ENCODE peak calls at places on chromosomes 3 and 15, in six cellular contexts. X is CD8-positive, alpha-beta memory T cell; G is HFF-Myc; T is bronchial epithelial cell; O is AG10803; J is fibroblast of the aortic adventitia. U is an unnamed sample.

GRCh38 chr3:194013928-194014327 is 122.0 kb upstream of the HES1 start:
- DNase-seq in X (no peak), J (no peak), T (no peak), O (no peak), G (no peak), U (no peak)

GRCh38 chr3:33030802-33031201 is 66.1 kb downstream of the GLB1 start:
- DNase-seq in J (no peak), O (no peak), T (no peak), G (no peak), X (peak; percentile 71), U (peak; percentile 81)

GRCh38 chr15:73317651-73318462 is 50.9 kb downstream of the HCN4 start:
- DNase-seq in J (no peak), G (no peak), O (no peak), T (no peak), X (no peak), U (no peak)

GRCh38 chr3:52552089-52552488 is 15.7 kb downstream of the UQCC5 start:
- DNase-seq in G (no peak), O (no peak), J (no peak), T (peak; percentile 71), X (no peak), U (no peak)

GRCh38 chr3:36298188-36298587 is 82.1 kb upstream of the STAC start:
- DNase-seq in T (no peak), O (no peak), G (no peak), X (no peak), J (no peak), U (no peak)

GRCh38 chr3:177150970-177151627 is 46.2 kb downstream of the TBL1XR1 start:
- DNase-seq in J (peak; percentile 84), X (peak; percentile 11), T (peak; percentile 90), O (peak; percentile 60), G (peak; percentile 69), U (peak; percentile 33)

GRCh38 chr15:52680041-52680391 is 828 bp upstream of the ATOSA start:
- DNase-seq in O (peak; percentile 38), G (peak; percentile 14), J (peak; percentile 20), T (no peak), X (no peak), U (no peak)

GRCh38 chr3:14424711-14425573 is 22.5 kb downstream of the SLC6A6 start:
- DNase-seq in X (peak; percentile 74), G (no peak), T (no peak), J (no peak), O (no peak), U (no peak)

GRCh38 chr3:184568918-184569829 is 7.6 kb downstream of the EPHB3 start:
- DNase-seq in G (peak; percentile 97), X (no peak), T (peak; percentile 52), J (peak; percentile 98), O (peak; percentile 99), U (no peak)

GRCh38 chr3:44913868-44914468 is 39.6 kb downstream of the TGM4 start:
- DNase-seq in X (peak; percentile 44), O (peak; percentile 67), T (peak; percentile 59), G (peak; percentile 33), J (peak; percentile 75), U (peak; percentile 57)

GRCh38 chr3:134306334-134306733 is 55.7 kb upstream of the RYK start:
- DNase-seq in T (no peak), O (no peak), G (no peak), J (peak; percentile 52), X (no peak), U (no peak)

GRCh38 chr15:39961051-39961450 is 27.1 kb downstream of the EIF2AK4 start:
- DNase-seq in G (peak; percentile 39), T (no peak), X (no peak), O (peak; percentile 92), J (peak; percentile 33), U (no peak)

GRCh38 chr3:66253790-66254620 is 33.2 kb downstream of the SLC25A26 start:
- DNase-seq in J (peak; percentile 71), O (peak; percentile 44), X (peak; percentile 21), T (peak; percentile 52), G (peak; percentile 27), U (peak; percentile 53)

GRCh38 chr15:40857601-40858351 is 13.9 kb downstream of the SPINT1 start:
- DNase-seq in T (peak; percentile 70), G (peak; percentile 43), X (peak; percentile 65), O (peak; percentile 44), J (peak; percentile 67), U (peak; percentile 53)

GRCh38 chr3:102161362-102162006 is 273.3 kb upstream of the ZPLD1 start:
- DNase-seq in T (peak; percentile 59), G (no peak), J (peak; percentile 20), X (no peak), O (no peak), U (no peak)

GRCh38 chr3:102162251-102162650 is 272.6 kb upstream of the ZPLD1 start:
- DNase-seq in O (no peak), G (no peak), T (no peak), X (no peak), J (no peak), U (no peak)

GRCh38 chr3:102165367-102165766 is 269.4 kb upstream of the ZPLD1 start:
- DNase-seq in G (no peak), X (no peak), T (no peak), J (peak; percentile 36), O (peak; percentile 92), U (no peak)

GRCh38 chr3:102163818-102164154 is 271.0 kb upstream of the ZPLD1 start:
- DNase-seq in T (no peak), J (no peak), X (no peak), O (no peak), G (no peak), U (no peak)

DNA sequence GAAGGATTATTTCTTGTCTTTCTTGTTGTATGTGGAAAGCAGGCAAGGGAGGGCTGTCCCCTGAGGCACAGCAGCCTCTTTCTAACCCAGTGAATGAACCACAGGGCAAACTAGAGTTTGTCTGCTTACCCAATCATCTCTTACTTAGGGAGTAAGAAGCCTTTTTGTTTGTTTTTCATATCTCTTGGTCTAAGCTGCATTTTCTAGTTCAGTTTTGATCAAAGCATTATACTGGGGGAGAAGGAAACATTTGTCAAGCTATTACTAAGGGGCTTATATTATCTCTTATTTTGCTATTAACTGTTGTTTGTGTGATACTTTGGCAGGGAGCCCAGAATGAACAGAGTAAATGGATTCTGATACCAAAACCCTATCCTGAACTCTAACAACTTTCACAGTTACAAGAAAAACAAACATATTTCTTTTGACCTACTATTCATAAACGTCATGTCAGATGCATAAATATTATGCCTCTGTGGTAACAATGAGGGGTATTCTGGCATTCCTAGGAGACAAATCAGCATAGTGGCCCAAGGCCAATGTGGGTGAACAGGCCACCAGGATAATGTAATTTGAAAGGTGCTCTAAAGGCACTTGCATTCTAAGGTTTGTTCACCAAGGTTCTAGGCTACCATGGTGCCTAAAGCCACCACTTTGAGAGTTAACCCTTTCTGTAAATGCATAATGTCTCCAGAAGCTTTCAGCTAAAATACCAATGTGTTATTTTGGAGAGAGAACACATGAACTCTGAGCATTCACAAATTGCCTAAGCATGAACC is 271.6 kb upstream of the ZPLD1 start:
- DNase-seq in T (peak; percentile 84), J (peak; percentile 80), G (no peak), X (no peak), O (peak; percentile 65), U (no peak)
- H3K4me3 ChIP-seq in T (no peak overlapping the region), J (no peak overlapping the region), G (no peak overlapping the region), X (no peak overlapping the region), O (no peak overlapping the region), U (no peak overlapping the region)

DNA sequence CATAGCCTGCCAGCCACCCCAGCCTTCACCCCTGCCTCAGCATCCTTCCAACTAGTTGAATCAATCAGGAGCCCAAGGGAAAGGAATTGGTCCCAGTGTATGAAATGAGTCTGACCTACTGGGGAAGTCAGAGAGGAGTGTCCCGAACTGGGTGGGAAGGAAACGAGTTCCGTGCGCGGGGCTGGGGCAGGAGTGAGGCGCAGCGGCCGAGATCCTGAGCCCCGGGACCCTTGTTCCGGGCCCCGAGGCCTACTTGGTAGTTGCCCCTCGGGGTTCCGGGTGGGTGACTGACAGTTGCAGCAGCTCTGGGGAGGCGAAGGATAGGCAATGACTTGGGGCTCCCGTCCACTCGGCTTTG is 1.1 kb upstream of the PLCL2 start:
- DNase-seq in J (no peak), O (no peak), T (no peak), X (no peak), G (no peak), U (no peak)
- H3K4me3 ChIP-seq in J (peak overlapping the region; percentile 90), O (peak overlapping the region; percentile 85), T (peak overlapping the region; percentile 67), X (no peak overlapping the region), G (peak overlapping the region; percentile 88), U (peak overlapping the region; percentile 82)

GRCh38 chr15:85383470-85384148 is 3.2 kb downstream of the AKAP13 start:
- DNase-seq in G (no peak), J (no peak), X (no peak), O (no peak), T (no peak), U (no peak)

GRCh38 chr15:85380860-85381535 is 595 bp downstream of the AKAP13 start:
- DNase-seq in J (no peak), X (peak; percentile 66), T (no peak), O (peak; percentile 35), G (no peak), U (no peak)

GRCh38 chr15:85381850-85382751 is 1.7 kb downstream of the AKAP13 start:
- DNase-seq in J (no peak), O (peak; percentile 13), G (no peak), X (no peak), T (peak; percentile 27), U (no peak)

GRCh38 chr15:85380217-85380859 is at the start of gene AKAP13:
- DNase-seq in J (peak; percentile 99), G (peak; percentile 99), O (peak; percentile 100), X (peak; percentile 97), T (peak; percentile 98), U (peak; percentile 98)

GRCh38 chr15:85382942-85383341 is 2.5 kb downstream of the AKAP13 start:
- DNase-seq in T (no peak), X (no peak), O (no peak), J (no peak), G (no peak), U (no peak)
- H3K4me3 ChIP-seq in T (no peak overlapping the region), X (no peak overlapping the region), O (no peak overlapping the region), J (peak overlapping the region; percentile 74), G (peak overlapping the region; percentile 57), U (no peak overlapping the region)

GRCh38 chr3:167736997-167737396 is 1.5 kb downstream of the SERPINI1 start:
- DNase-seq in T (no peak), X (no peak), J (no peak), O (no peak), G (no peak), U (no peak)
- H3K4me3 ChIP-seq in T (no peak overlapping the region), X (no peak overlapping the region), J (no peak overlapping the region), O (no peak overlapping the region), G (no peak overlapping the region), U (no peak overlapping the region)

GRCh38 chr15:100570735-100571363 is 31.1 kb downstream of the LINS1 start:
- DNase-seq in X (no peak), T (no peak), J (no peak), O (no peak), G (no peak), U (no peak)

GRCh38 chr15:100569406-100569805 is 32.6 kb downstream of the LINS1 start:
- DNase-seq in T (no peak), J (no peak), G (no peak), X (no peak), O (no peak), U (no peak)

GRCh38 chr15:100570282-100570681 is 31.7 kb downstream of the LINS1 start:
- DNase-seq in G (no peak), T (no peak), J (peak; percentile 20), X (no peak), O (peak; percentile 6), U (no peak)

GRCh38 chr15:100565591-100565990 is 36.4 kb downstream of the LINS1 start:
- DNase-seq in X (no peak), G (no peak), T (peak; percentile 92), J (no peak), O (peak; percentile 5), U (no peak)

GRCh38 chr15:100566850-100567249 is 35.1 kb downstream of the LINS1 start:
- DNase-seq in O (no peak), J (no peak), G (no peak), T (no peak), X (no peak), U (no peak)
- H3K4me3 ChIP-seq in O (no peak overlapping the region), J (no peak overlapping the region), G (no peak overlapping the region), T (no peak overlapping the region), X (no peak overlapping the region), U (no peak overlapping the region)

GRCh38 chr3:8532251-8532831 is 30.7 kb downstream of the LMCD1 start:
- DNase-seq in J (peak; percentile 64), O (peak; percentile 98), X (no peak), T (peak; percentile 30), G (no peak), U (no peak)
- H3K4me3 ChIP-seq in J (no peak overlapping the region), O (no peak overlapping the region), X (no peak overlapping the region), T (no peak overlapping the region), G (no peak overlapping the region), U (no peak overlapping the region)

U was measured in Jurkat, Clone E6-1.